ENCODE peak calls at places on chromosomes 13 and 19, in five cellular contexts. One of them, this sample, is unnamed.

GRCh38 chr19:3605770-3606169 is 905 bp downstream of the TBXA2R start:
- DNase-seq in neuronal stem cell: no peak
- DNase-seq in H1: no peak
- DNase-seq in mesenchymal stem cell: no peak
- DNase-seq in trophoblast cell: no peak
- DNase-seq in this sample: no peak

GRCh38 chr13:50410921-50411712 is 395.9 kb downstream of the KCNRG start:
- DNase-seq in neuronal stem cell: no peak
- DNase-seq in H1: no peak
- DNase-seq in mesenchymal stem cell: peak; percentile 89
- DNase-seq in trophoblast cell: peak; percentile 88
- DNase-seq in this sample: no peak

GRCh38 chr13:100983111-100983510 is 308.5 kb upstream of the TMTC4 start:
- DNase-seq in neuronal stem cell: no peak
- DNase-seq in H1: no peak
- DNase-seq in mesenchymal stem cell: no peak
- DNase-seq in trophoblast cell: no peak
- DNase-seq in this sample: no peak

GRCh38 chr19:47096721-47097120 is 16.9 kb downstream of the ZC3H4 start:
- DNase-seq in neuronal stem cell: no peak
- DNase-seq in H1: no peak
- DNase-seq in mesenchymal stem cell: no peak
- DNase-seq in trophoblast cell: no peak
- DNase-seq in this sample: no peak

GRCh38 chr19:17996826-17997316 is 11.1 kb upstream of the ARRDC2 start:
- DNase-seq in neuronal stem cell: peak; percentile 78
- DNase-seq in H1: peak; percentile 99
- DNase-seq in mesenchymal stem cell: peak; percentile 73
- DNase-seq in trophoblast cell: peak; percentile 92
- DNase-seq in this sample: peak; percentile 84

GRCh38 chr13:101013245-101013644 is 338.6 kb upstream of the TMTC4 start:
- DNase-seq in neuronal stem cell: no peak
- DNase-seq in H1: no peak
- DNase-seq in mesenchymal stem cell: no peak
- DNase-seq in trophoblast cell: no peak
- DNase-seq in this sample: no peak

GRCh38 chr19:30449191-30449590 is 77.0 kb downstream of the ZNF536 start:
- DNase-seq in neuronal stem cell: no peak
- DNase-seq in H1: no peak
- DNase-seq in mesenchymal stem cell: no peak
- DNase-seq in trophoblast cell: no peak
- DNase-seq in this sample: no peak

GRCh38 chr13:86585826-86586225 is 786.6 kb upstream of the SLITRK6 start:
- DNase-seq in neuronal stem cell: no peak
- DNase-seq in H1: no peak
- DNase-seq in mesenchymal stem cell: peak; percentile 81
- DNase-seq in trophoblast cell: no peak
- DNase-seq in this sample: no peak

GRCh38 chr19:40453151-40453735 is 9.1 kb upstream of the SERTAD3 start:
- DNase-seq in neuronal stem cell: no peak
- DNase-seq in H1: no peak
- DNase-seq in mesenchymal stem cell: no peak
- DNase-seq in trophoblast cell: peak; percentile 28
- DNase-seq in this sample: no peak

GRCh38 chr19:14369399-14370168 is 11.7 kb upstream of the ADGRE5 start:
- DNase-seq in neuronal stem cell: no peak
- DNase-seq in H1: no peak
- DNase-seq in mesenchymal stem cell: no peak
- DNase-seq in trophoblast cell: peak; percentile 39
- DNase-seq in this sample: no peak

GRCh38 chr19:23391239-23391638 is 4.0 kb downstream of the ZNF91 start:
- DNase-seq in neuronal stem cell: no peak
- DNase-seq in H1: no peak
- DNase-seq in mesenchymal stem cell: no peak
- DNase-seq in trophoblast cell: no peak
- DNase-seq in this sample: no peak

GRCh38 chr19:55526216-55527196 is 10.4 kb downstream of the SBK2 start:
- DNase-seq in neuronal stem cell: no peak
- DNase-seq in H1: no peak
- DNase-seq in mesenchymal stem cell: peak; percentile 33
- DNase-seq in trophoblast cell: no peak
- DNase-seq in this sample: no peak

GRCh38 chr19:35300340-35300649 is 8.3 kb downstream of the MAG start:
- DNase-seq in neuronal stem cell: no peak
- DNase-seq in H1: no peak
- DNase-seq in mesenchymal stem cell: no peak
- DNase-seq in trophoblast cell: no peak
- DNase-seq in this sample: no peak
- H2BK12ac ChIP-seq in neuronal stem cell: peak overlapping the region; percentile 34
- H2BK12ac ChIP-seq in H1: no peak overlapping the region
- H2BK12ac ChIP-seq in mesenchymal stem cell: no peak overlapping the region
- H2BK12ac ChIP-seq in trophoblast cell: no peak overlapping the region
- H2BK12ac ChIP-seq in this sample: no peak overlapping the region

GRCh38 chr19:49872245-49873148 is 4.7 kb downstream of the AKT1S1 start:
- DNase-seq in neuronal stem cell: no peak
- DNase-seq in H1: no peak
- DNase-seq in mesenchymal stem cell: no peak
- DNase-seq in trophoblast cell: no peak
- DNase-seq in this sample: no peak

GRCh38 chr19:49869484-49870308 is 2.3 kb upstream of the PNKP start:
- DNase-seq in neuronal stem cell: peak; percentile 100
- DNase-seq in H1: peak; percentile 99
- DNase-seq in mesenchymal stem cell: peak; percentile 100
- DNase-seq in trophoblast cell: peak; percentile 100
- DNase-seq in this sample: peak; percentile 99

GRCh38 chr19:49870309-49870901 is 3.0 kb upstream of the PNKP start:
- DNase-seq in neuronal stem cell: no peak
- DNase-seq in H1: no peak
- DNase-seq in mesenchymal stem cell: no peak
- DNase-seq in trophoblast cell: no peak
- DNase-seq in this sample: no peak

GRCh38 chr19:49873149-49873521 is 4.0 kb downstream of the AKT1S1 start:
- DNase-seq in neuronal stem cell: no peak
- DNase-seq in H1: no peak
- DNase-seq in mesenchymal stem cell: no peak
- DNase-seq in trophoblast cell: no peak
- DNase-seq in this sample: no peak

DNA sequence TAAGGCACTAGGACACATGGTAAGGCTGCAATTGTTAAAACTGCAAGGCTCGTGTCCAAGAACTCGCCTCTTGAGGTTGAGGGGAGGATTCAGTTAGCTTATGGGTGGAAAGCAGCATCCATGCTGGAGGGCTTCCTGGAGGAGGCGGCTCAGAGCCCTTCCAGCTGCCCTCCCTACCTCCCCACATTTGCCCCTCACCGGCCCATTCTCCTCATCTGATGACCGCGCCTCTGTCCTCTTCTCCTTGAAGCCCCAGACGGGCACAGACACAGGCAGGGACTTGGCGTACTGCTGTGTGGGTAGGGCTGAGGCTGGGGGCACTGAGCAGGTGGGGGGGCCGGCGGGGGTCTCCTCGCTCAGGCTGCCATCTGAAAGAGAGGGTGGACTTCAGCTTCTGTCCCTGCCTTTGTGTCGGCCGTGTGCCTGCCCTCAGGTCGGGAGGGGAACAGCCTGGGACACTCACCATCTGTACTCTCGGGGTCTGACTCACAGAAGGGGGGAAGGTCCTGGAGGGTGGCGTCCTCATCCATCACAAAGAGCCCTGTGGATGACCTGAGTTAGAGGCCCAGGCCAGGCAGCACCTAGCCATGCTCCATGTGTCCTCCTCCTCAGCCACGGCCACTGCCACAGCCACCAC is 4.1 kb upstream of the PNKP start:
- DNase-seq in neuronal stem cell: no peak
- DNase-seq in H1: no peak
- DNase-seq in mesenchymal stem cell: no peak
- DNase-seq in trophoblast cell: no peak
- DNase-seq in this sample: no peak
- H2BK12ac ChIP-seq in neuronal stem cell: no peak overlapping the region
- H2BK12ac ChIP-seq in H1: no peak overlapping the region
- H2BK12ac ChIP-seq in mesenchymal stem cell: peak overlapping the region; percentile 29
- H2BK12ac ChIP-seq in trophoblast cell: no peak overlapping the region
- H2BK12ac ChIP-seq in this sample: no peak overlapping the region

DNA sequence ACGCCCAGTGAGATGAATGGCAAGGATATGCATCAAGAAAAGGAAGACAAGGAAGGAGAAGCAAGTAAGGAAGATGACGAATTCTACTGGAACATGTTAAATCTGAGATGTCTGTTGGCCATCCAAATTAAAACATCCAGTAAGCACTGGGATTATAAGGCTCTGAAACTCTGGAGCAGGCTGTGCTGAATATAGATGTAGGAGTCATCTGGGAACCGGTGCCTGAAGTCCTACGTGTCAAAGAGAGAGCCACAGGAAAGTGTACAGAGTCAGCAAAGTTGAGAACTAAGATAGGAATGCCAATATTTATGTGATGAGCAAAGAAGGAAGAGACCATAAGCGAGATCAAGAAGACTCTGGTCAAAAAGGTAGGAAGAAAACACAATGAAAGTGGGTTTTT is 51.0 kb upstream of the EEF1AKMT1 start:
- DNase-seq in neuronal stem cell: no peak
- DNase-seq in H1: no peak
- DNase-seq in mesenchymal stem cell: peak; percentile 74
- DNase-seq in trophoblast cell: peak; percentile 50
- DNase-seq in this sample: no peak
- H2BK12ac ChIP-seq in neuronal stem cell: no peak overlapping the region
- H2BK12ac ChIP-seq in H1: no peak overlapping the region
- H2BK12ac ChIP-seq in mesenchymal stem cell: no peak overlapping the region
- H2BK12ac ChIP-seq in trophoblast cell: no peak overlapping the region
- H2BK12ac ChIP-seq in this sample: no peak overlapping the region

GRCh38 chr13:111210488-111210887 is 95.4 kb downstream of the ARHGEF7 start:
- DNase-seq in neuronal stem cell: no peak
- DNase-seq in H1: no peak
- DNase-seq in mesenchymal stem cell: peak; percentile 89
- DNase-seq in trophoblast cell: peak; percentile 49
- DNase-seq in this sample: peak; percentile 51
- H2BK12ac ChIP-seq in neuronal stem cell: no peak overlapping the region
- H2BK12ac ChIP-seq in H1: no peak overlapping the region
- H2BK12ac ChIP-seq in mesenchymal stem cell: no peak overlapping the region
- H2BK12ac ChIP-seq in trophoblast cell: peak overlapping the region; percentile 6
- H2BK12ac ChIP-seq in this sample: no peak overlapping the region

DNA sequence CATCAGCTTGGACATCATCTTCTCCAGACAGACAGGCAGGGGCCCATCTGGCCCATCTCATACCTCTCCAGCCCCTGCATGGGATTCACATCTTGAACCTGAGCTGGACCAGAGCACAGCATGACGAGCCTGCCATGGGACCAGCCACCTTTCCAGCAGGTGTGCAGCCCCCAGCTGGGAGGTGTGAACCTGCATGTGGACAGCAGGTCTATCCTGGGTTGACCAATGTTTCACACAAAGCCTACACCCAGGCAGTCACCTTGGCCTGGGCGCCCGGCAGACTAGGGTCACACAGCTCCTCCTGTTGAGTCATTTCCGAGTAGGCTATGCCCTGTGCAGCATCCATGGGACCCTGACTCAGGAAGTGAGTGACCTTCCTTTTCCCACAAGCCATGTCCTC is 41.4 kb downstream of the MAU2 start:
- DNase-seq in neuronal stem cell: no peak
- DNase-seq in H1: no peak
- DNase-seq in mesenchymal stem cell: no peak
- DNase-seq in trophoblast cell: no peak
- DNase-seq in this sample: no peak
- H2BK12ac ChIP-seq in neuronal stem cell: peak overlapping the region; percentile 47
- H2BK12ac ChIP-seq in H1: no peak overlapping the region
- H2BK12ac ChIP-seq in mesenchymal stem cell: no peak overlapping the region
- H2BK12ac ChIP-seq in trophoblast cell: no peak overlapping the region
- H2BK12ac ChIP-seq in this sample: no peak overlapping the region

GRCh38 chr19:7788178-7788932 is 25.3 kb downstream of the CLEC4M start:
- DNase-seq in neuronal stem cell: no peak
- DNase-seq in H1: peak; percentile 69
- DNase-seq in mesenchymal stem cell: no peak
- DNase-seq in trophoblast cell: no peak
- DNase-seq in this sample: peak; percentile 52
- H2BK12ac ChIP-seq in neuronal stem cell: peak overlapping the region; percentile 73
- H2BK12ac ChIP-seq in H1: peak overlapping the region; percentile 77
- H2BK12ac ChIP-seq in mesenchymal stem cell: no peak overlapping the region
- H2BK12ac ChIP-seq in trophoblast cell: no peak overlapping the region
- H2BK12ac ChIP-seq in this sample: no peak overlapping the region

GRCh38 chr19:16098821-16099220 is 12.9 kb upstream of the RAB8A start:
- DNase-seq in neuronal stem cell: no peak
- DNase-seq in H1: no peak
- DNase-seq in mesenchymal stem cell: no peak
- DNase-seq in trophoblast cell: peak; percentile 59
- DNase-seq in this sample: no peak
- H2BK12ac ChIP-seq in neuronal stem cell: no peak overlapping the region
- H2BK12ac ChIP-seq in H1: no peak overlapping the region
- H2BK12ac ChIP-seq in mesenchymal stem cell: no peak overlapping the region
- H2BK12ac ChIP-seq in trophoblast cell: no peak overlapping the region
- H2BK12ac ChIP-seq in this sample: no peak overlapping the region